ENCODE peak calls at places on chromosomes 5 and 9, in eight cellular contexts. V, E, C, Q, O, F, R and G are unnamed samples.
A peak's percentile ranks its signal among the peaks of the same experiment; 100 is the strongest.

GRCh38 chr9:80797841-80798688 is 891.3 kb downstream of the TLE1 start:
- DNase-seq in V (peak; percentile 91), E (no peak), C (no peak), Q (no peak), O (no peak), F (no peak), R (peak; percentile 25), G (no peak)

GRCh38 chr5:77305921-77306320 is 95.4 kb downstream of the PDE8B start:
- DNase-seq in V (no peak), E (no peak), C (no peak), Q (no peak), O (no peak), F (no peak), R (no peak), G (no peak)

GRCh38 chr9:18215626-18216025 is 258.3 kb upstream of the ADAMTSL1 start:
- DNase-seq in V (no peak), E (no peak), C (no peak), Q (no peak), O (no peak), F (no peak), R (no peak), G (no peak)

GRCh38 chr5:36301858-36302603 is at the start of gene RANBP3L:
- DNase-seq in V (no peak), E (no peak), C (peak; percentile 62), Q (peak; percentile 78), O (no peak), F (no peak), R (peak; percentile 13), G (peak; percentile 50)

GRCh38 chr5:155167736-155168135 is 154.2 kb downstream of the KIF4B start:
- DNase-seq in V (no peak), E (no peak), C (no peak), Q (peak; percentile 68), O (no peak), F (no peak), R (no peak), G (no peak)

GRCh38 chr5:15674716-15675115 is 174.7 kb downstream of the FBXL7 start:
- DNase-seq in V (no peak), E (no peak), C (no peak), Q (no peak), O (no peak), F (no peak), R (no peak), G (no peak)

GRCh38 chr9:88476491-88477271 is 58.3 kb upstream of the NXNL2 start:
- DNase-seq in V (peak; percentile 26), E (no peak), C (no peak), Q (no peak), O (no peak), F (no peak), R (no peak), G (no peak)

GRCh38 chr9:119675951-119676350 is 306.7 kb upstream of the BRINP1 start:
- DNase-seq in V (no peak), E (no peak), C (no peak), Q (no peak), O (no peak), F (no peak), R (no peak), G (no peak)

GRCh38 chr5:72224946-72225427 is 95.1 kb downstream of the MRPS27 start:
- DNase-seq in V (no peak), E (no peak), C (no peak), Q (no peak), O (no peak), F (no peak), R (no peak), G (no peak)

DNA sequence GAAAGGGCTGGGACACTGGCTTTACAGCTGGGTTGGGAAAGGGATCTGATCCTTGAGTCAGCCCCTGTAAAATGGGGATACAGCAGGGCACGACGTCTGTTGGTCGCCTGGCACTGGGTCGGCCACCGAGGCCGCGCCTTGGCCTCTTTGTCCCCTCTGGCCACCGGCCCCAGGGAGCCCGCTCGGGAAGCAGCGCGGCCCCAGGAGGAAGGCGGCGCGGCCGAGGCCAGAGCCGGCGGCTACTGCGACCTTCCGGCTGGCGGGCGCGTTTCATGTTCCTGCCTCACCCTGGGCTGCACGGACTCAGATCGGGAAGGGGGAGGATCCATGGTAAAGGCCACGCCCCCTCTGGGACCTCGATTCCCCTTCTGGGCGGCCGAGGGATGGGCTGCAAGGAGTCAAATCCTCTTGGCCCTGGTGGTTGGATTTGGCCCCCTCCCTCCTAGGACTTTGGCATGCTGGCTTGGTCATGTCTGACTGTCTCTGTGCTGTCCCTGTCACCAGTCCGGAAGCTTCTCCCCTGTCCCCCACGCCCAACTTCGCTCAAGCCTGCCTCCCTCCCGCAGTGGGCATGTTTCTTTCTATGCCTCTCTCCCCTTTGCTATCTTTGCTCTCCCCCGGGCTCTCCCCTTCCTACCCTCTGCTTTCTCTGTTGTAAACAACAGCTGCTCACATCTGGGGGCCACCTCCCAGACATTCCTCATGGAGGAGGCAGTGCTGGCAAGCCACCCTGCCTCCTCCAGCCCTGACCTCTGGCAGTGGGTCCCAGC is 25.8 kb downstream of the FPGS start:
- DNase-seq in V (peak; percentile 36), E (peak; percentile 95), C (no peak), Q (no peak), O (peak; percentile 67), F (no peak), R (no peak), G (peak; percentile 40)
- TF ChIP-seq CTCF in V (no peak), E (peak; percentile 52), C (no peak), Q (no peak), O (no peak), F (no peak), R (no peak), G (no peak)

GRCh38 chr5:168975331-168975730 is 325.6 kb downstream of the SLIT3 start:
- DNase-seq in V (no peak), E (no peak), C (no peak), Q (no peak), O (no peak), F (no peak), R (no peak), G (no peak)
- TF ChIP-seq CTCF in V (no peak), E (no peak), C (no peak), Q (no peak), O (no peak), F (no peak), R (no peak), G (no peak)

GRCh38 chr9:130309689-130310455 is 44.3 kb downstream of the HMCN2 start:
- DNase-seq in V (no peak), E (no peak), C (no peak), Q (no peak), O (no peak), F (no peak), R (no peak), G (no peak)

GRCh38 chr9:130307667-130307943 is 42.0 kb downstream of the HMCN2 start:
- DNase-seq in V (no peak), E (no peak), C (no peak), Q (no peak), O (no peak), F (no peak), R (no peak), G (no peak)

GRCh38 chr9:130306826-130307666 is 41.5 kb downstream of the HMCN2 start:
- DNase-seq in V (no peak), E (no peak), C (no peak), Q (no peak), O (no peak), F (no peak), R (no peak), G (no peak)

GRCh38 chr9:130310456-130310855 is 44.9 kb downstream of the HMCN2 start:
- DNase-seq in V (no peak), E (no peak), C (no peak), Q (no peak), O (no peak), F (no peak), R (no peak), G (no peak)

DNA sequence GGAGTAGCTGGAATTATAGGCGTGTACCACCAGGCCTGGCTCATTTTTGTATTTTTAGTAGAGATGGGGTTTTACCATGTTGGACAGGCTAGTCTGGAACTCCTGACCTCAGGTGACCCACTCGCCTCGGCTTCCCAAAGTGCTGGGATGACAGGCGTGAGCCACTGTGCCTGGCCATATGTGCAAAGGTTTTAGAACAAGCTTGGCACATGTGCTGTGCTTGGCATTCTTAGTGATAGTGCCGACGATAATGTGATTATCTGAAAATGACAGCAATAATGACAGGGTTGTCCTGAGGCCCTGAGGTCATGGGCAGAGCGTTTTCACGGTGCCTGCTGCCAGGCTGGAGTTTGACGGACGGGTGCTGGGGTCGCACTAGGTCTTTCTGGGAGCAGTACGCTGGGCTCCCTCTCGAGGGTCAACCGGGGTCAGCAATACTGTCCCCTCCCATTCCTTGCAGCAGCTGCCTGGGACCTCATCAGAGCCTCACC is 42.6 kb downstream of the HMCN2 start:
- DNase-seq in V (no peak), E (no peak), C (no peak), Q (no peak), O (no peak), F (no peak), R (peak; percentile 85), G (no peak)
- TF ChIP-seq CTCF in V (no peak), E (no peak), C (no peak), Q (no peak), O (no peak), F (no peak), R (no peak), G (no peak)

GRCh38 chr5:95283761-95284511 is 958 bp downstream of the MCTP1 start:
- DNase-seq in V (no peak), E (peak; percentile 57), C (peak; percentile 47), Q (peak; percentile 58), O (peak; percentile 78), F (peak; percentile 64), R (peak; percentile 61), G (peak; percentile 38)

GRCh38 chr5:95283022-95283615 is 1.8 kb downstream of the MCTP1 start:
- DNase-seq in V (no peak), E (no peak), C (no peak), Q (no peak), O (no peak), F (no peak), R (no peak), G (no peak)

GRCh38 chr5:95285406-95285761 is 490 bp upstream of the MCTP1 start:
- DNase-seq in V (no peak), E (no peak), C (no peak), Q (no peak), O (no peak), F (no peak), R (no peak), G (peak; percentile 3)

GRCh38 chr5:95281211-95281610 is 3.7 kb downstream of the MCTP1 start:
- DNase-seq in V (no peak), E (no peak), C (peak; percentile 37), Q (no peak), O (no peak), F (no peak), R (no peak), G (peak; percentile 36)

DNA sequence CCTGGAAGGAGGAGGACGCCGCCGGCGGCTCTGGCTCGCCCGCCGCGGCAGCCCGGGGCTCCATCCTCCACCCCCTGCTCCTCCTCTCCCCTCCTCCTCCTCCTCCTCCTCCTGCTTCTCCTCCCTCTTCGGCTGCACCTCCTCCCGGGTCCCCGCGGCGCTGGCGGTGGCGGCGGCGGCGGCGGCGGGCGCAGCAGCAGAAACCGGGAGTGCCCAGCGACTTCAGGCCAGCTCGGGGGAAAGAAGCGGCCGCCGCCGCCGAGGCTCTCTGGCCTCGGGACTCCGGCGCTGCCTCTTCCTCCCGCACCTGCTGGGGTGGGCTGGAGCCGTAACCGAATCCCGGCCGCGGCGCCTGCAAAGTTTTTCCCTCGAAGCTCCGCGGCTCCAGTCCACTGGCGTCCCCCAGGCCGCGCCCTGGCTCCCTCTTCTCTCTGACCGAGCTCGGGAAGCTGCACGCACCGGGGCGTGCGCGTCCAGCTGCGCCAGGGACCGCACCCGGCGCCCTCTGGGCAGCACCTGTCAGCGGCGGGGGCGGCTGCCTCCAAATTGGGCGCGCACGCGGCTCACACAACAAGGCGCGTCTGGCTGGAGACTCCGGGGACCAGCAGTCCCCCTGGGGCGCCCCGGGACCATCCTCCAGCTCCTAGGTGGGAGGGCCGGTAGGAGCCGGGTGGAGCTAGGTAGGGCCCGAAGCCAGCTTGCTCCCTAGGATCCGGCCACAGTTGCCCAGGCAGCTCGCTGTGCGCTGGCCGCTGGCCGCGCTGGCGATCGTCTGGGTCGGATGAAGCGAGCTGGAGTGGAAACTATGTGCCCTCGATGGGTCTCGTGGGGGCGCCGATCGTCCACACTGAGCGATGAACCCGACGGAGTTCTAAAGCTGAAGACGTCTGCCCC is at the start of gene MCTP1:
- DNase-seq in V (no peak), E (no peak), C (peak; percentile 40), Q (peak; percentile 16), O (peak; percentile 60), F (peak; percentile 51), R (peak; percentile 71), G (peak; percentile 22)
- TF ChIP-seq CTCF in V (no peak), E (no peak), C (no peak), Q (no peak), O (no peak), F (no peak), R (peak; percentile 51), G (no peak)